ENCODE peak calls at places on chromosome 19, in four cellular contexts. H is cardiac fibroblast, X is GM12878, N is A549. M is an unnamed sample.
A peak's percentile ranks its signal among the peaks of the same experiment; 100 is the strongest.

GRCh38 chr19:48400018-48400742 is 6.7 kb downstream of the GRIN2D start:
- DNase-seq in H (peak; percentile 91), X (no peak), N (peak; percentile 80), M (no peak)

GRCh38 chr19:13841339-13842293 is 35.3 kb upstream of the NANOS3 start:
- DNase-seq in H (peak; percentile 53), X (no peak), N (no peak), M (no peak)

GRCh38 chr19:29277107-29277506 is 64.2 kb upstream of the UQCRFS1 start:
- DNase-seq in H (no peak), X (peak; percentile 19), N (no peak), M (no peak)

GRCh38 chr19:33641956-33642498 is 20.3 kb downstream of the CHST8 start:
- DNase-seq in H (no peak), X (no peak), N (no peak), M (no peak)

GRCh38 chr19:35212241-35212640 is 16.3 kb downstream of the FAM187B start:
- DNase-seq in H (no peak), X (no peak), N (no peak), M (no peak)

GRCh38 chr19:43798546-43799409 is 3.5 kb downstream of the LYPD5 start:
- DNase-seq in H (no peak), X (no peak), N (no peak), M (no peak)

GRCh38 chr19:32322541-32322940 is 22.9 kb upstream of the ZNF507 start:
- DNase-seq in H (no peak), X (no peak), N (no peak), M (no peak)

GRCh38 chr19:36097036-36097435 is 13.9 kb upstream of the OVOL3 start:
- DNase-seq in H (peak; percentile 28), X (no peak), N (no peak), M (no peak)

GRCh38 chr19:42191855-42192254 is 25.6 kb downstream of the DEDD2 start:
- DNase-seq in H (peak; percentile 71), X (no peak), N (peak; percentile 94), M (no peak)

GRCh38 chr19:52099497-52100138 is 4.1 kb upstream of the ZNF841 start:
- DNase-seq in H (peak; percentile 47), X (no peak), N (no peak), M (no peak)

GRCh38 chr19:48749571-48750198 is 2.8 kb downstream of the FUT1 start:
- DNase-seq in H (no peak), X (no peak), N (no peak), M (no peak)

GRCh38 chr19:55495646-55496349 is 7.6 kb downstream of the SSC5D start:
- DNase-seq in H (no peak), X (no peak), N (no peak), M (no peak)

GRCh38 chr19:53076984-53077383 is 26.2 kb downstream of the ZNF160 start:
- DNase-seq in H (peak; percentile 70), X (no peak), N (no peak), M (no peak)

GRCh38 chr19:7870571-7871279 is 3.5 kb downstream of the PRR36 start:
- DNase-seq in H (peak; percentile 51), X (no peak), N (no peak), M (peak; percentile 88)

GRCh38 chr19:7492142-7493055 is 3.6 kb upstream of the PEX11G start:
- DNase-seq in H (peak; percentile 84), X (no peak), N (no peak), M (no peak)

GRCh38 chr19:47272448-47273312 is 2.0 kb upstream of the INAFM1 start:
- DNase-seq in H (no peak), X (no peak), N (no peak), M (no peak)

GRCh38 chr19:43643326-43643725 is 3.7 kb upstream of the CADM4 start:
- DNase-seq in H (no peak), X (no peak), N (no peak), M (no peak)

GRCh38 chr19:7463575-7463974 is 25.3 kb downstream of the PEX11G start:
- DNase-seq in H (no peak), X (no peak), N (no peak), M (no peak)

GRCh38 chr19:32222594-32222993 is 122.8 kb upstream of the ZNF507 start:
- DNase-seq in H (no peak), X (no peak), N (no peak), M (peak; percentile 7)

GRCh38 chr19:41175825-41176734 is 16.9 kb upstream of the CYP2S1 start:
- DNase-seq in H (peak; percentile 65), X (no peak), N (peak; percentile 100), M (no peak)

GRCh38 chr19:29302002-29302928 is 89.3 kb upstream of the UQCRFS1 start:
- DNase-seq in H (no peak), X (no peak), N (no peak), M (no peak)

GRCh38 chr19:34393031-34393430 is 11.2 kb upstream of the PDCD2L start:
- DNase-seq in H (no peak), X (no peak), N (no peak), M (no peak)

GRCh38 chr19:33426621-33427475 is 53.3 kb downstream of the CEBPG start:
- DNase-seq in H (no peak), X (no peak), N (no peak), M (no peak)

GRCh38 chr19:42443944-42444398 is 1.2 kb upstream of the CXCL17 start:
- DNase-seq in H (no peak), X (no peak), N (no peak), M (no peak)

GRCh38 chr19:40689339-40690049 is 957 bp downstream of the NUMBL start:
- DNase-seq in H (peak; percentile 15), X (no peak), N (no peak), M (no peak)

GRCh38 chr19:13610042-13610691 is 103.9 kb upstream of the CACNA1A start:
- DNase-seq in H (no peak), X (no peak), N (no peak), M (no peak)

GRCh38 chr19:12838182-12838890 is at the start of gene MAST1:
- DNase-seq in H (no peak), X (no peak), N (no peak), M (no peak)

GRCh38 chr19:48418317-48419064 is 25.0 kb downstream of the GRIN2D start:
- DNase-seq in H (no peak), X (no peak), N (no peak), M (no peak)

GRCh38 chr19:37227996-37228395 is 10.0 kb downstream of the ZNF383 start:
- DNase-seq in H (peak; percentile 11), X (no peak), N (no peak), M (peak; percentile 19)

GRCh38 chr19:47549341-47549768 is 23.6 kb downstream of the ZNF541 start:
- DNase-seq in H (no peak), X (no peak), N (no peak), M (no peak)

GRCh38 chr19:48899781-48900476 is at the start of gene NUCB1:
- DNase-seq in H (peak; percentile 99), X (peak; percentile 89), N (peak; percentile 100), M (peak; percentile 82)

GRCh38 chr19:43555185-43555770 is 20.0 kb downstream of the XRCC1 start:
- DNase-seq in H (peak; percentile 79), X (no peak), N (peak; percentile 87), M (no peak)

GRCh38 chr19:49157445-49158224 is at the start of gene TRPM4:
- DNase-seq in H (peak; percentile 70), X (no peak), N (peak; percentile 91), M (peak; percentile 69)

GRCh38 chr19:32318884-32319520 is 26.4 kb upstream of the ZNF507 start:
- DNase-seq in H (peak; percentile 12), X (no peak), N (peak; percentile 75), M (no peak)

GRCh38 chr19:43460362-43461016 is 4.9 kb downstream of the LYPD3 start:
- DNase-seq in H (no peak), X (no peak), N (no peak), M (no peak)

GRCh38 chr19:31054430-31054829 is 294.8 kb downstream of the TSHZ3 start:
- DNase-seq in H (peak; percentile 78), X (no peak), N (peak; percentile 28), M (peak; percentile 6)

GRCh38 chr19:58054792-58055482 is 4.1 kb upstream of the ZNF135 start:
- DNase-seq in H (peak; percentile 29), X (no peak), N (no peak), M (no peak)

GRCh38 chr19:23403024-23403423 is 7.8 kb upstream of the ZNF91 start:
- DNase-seq in H (no peak), X (no peak), N (no peak), M (no peak)

GRCh38 chr19:23404676-23405075 is 9.4 kb upstream of the ZNF91 start:
- DNase-seq in H (no peak), X (no peak), N (no peak), M (no peak)

GRCh38 chr19:23401086-23401485 is 5.8 kb upstream of the ZNF91 start:
- DNase-seq in H (no peak), X (no peak), N (no peak), M (no peak)

GRCh38 chr19:23402388-23402787 is 7.1 kb upstream of the ZNF91 start:
- DNase-seq in H (no peak), X (no peak), N (no peak), M (no peak)

GRCh38 chr19:23403581-23404324 is 8.5 kb upstream of the ZNF91 start:
- DNase-seq in H (no peak), X (no peak), N (no peak), M (peak; percentile 88)
- TF ChIP-seq CTCF in H (no peak), X (no peak), N (no peak), M (peak; percentile 38)

GRCh38 chr19:2326699-2327360 is 1.6 kb downstream of the LSM7 start:
- DNase-seq in H (no peak), X (no peak), N (no peak), M (no peak)
- H3K4me3 ChIP-seq in H (no peak overlapping the region), X (peak overlapping the region; percentile 90), N (no peak overlapping the region), M (peak overlapping the region; percentile 95)

DNA sequence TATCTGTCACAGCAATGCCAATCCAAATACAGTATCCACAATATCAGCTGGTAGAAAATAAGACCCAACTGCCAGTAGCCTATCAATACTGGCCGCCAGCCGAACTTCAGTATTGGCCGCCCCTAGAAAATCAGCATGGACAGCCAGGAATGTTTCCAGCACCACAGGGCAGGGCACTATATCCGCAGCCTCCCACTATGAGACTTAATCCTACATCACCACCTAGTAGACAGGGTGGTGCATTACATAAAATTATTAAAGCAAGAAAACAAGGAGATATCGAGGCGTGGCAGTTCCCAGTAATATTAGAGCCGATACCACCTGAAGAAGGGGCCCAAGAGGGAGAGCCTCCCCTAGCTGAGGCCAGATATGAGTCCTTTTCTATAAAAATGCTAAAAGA is 111.3 kb downstream of the ZNF486 start:
- DNase-seq in H (peak; percentile 57), X (no peak), N (no peak), M (peak; percentile 7)
- TF ChIP-seq CTCF in H (peak; percentile 41), X (no peak), N (no peak), M (peak; percentile 73)

GRCh38 chr19:18418034-18418724 is 1.0 kb upstream of the SSBP4 start:
- DNase-seq in H (no peak), X (no peak), N (no peak), M (no peak)
- H3K4me3 ChIP-seq in H (no peak overlapping the region), X (peak overlapping the region; percentile 65), N (peak overlapping the region; percentile 49), M (no peak overlapping the region)

GRCh38 chr19:9566729-9567128 is 17.6 kb downstream of the ZNF121 start:
- DNase-seq in H (no peak), X (no peak), N (no peak), M (no peak)
- TF ChIP-seq CTCF in H (no peak), X (no peak), N (no peak), M (no peak)

M was measured in LNCaP clone FGC.